ENCODE peak calls at places on chromosomes 1 and 21, in eight cellular contexts. One of them, this sample, is unnamed.

GRCh38 chr1:225423518-225423855 is 4.4 kb downstream of the LBR start:
- DNase-seq in A549: no peak
- DNase-seq in HCT116: no peak
- DNase-seq in GM12878: no peak
- DNase-seq in endothelial cell of umbilical vein: peak
- DNase-seq in K562: no peak
- DNase-seq in HepG2: no peak
- DNase-seq in H1: no peak
- DNase-seq in this sample: no peak

GRCh38 chr1:47459263-47459788 is 21.5 kb downstream of the FOXD2 start:
- DNase-seq in endothelial cell of umbilical vein: no peak
- DNase-seq in GM12878: no peak
- DNase-seq in HCT116: no peak
- DNase-seq in K562: no peak
- DNase-seq in HepG2: no peak
- DNase-seq in A549: no peak
- DNase-seq in H1: no peak
- DNase-seq in this sample: no peak

GRCh38 chr1:40314721-40315238 is 2.3 kb downstream of the COL9A2 start:
- DNase-seq in K562: no peak
- DNase-seq in endothelial cell of umbilical vein: no peak
- DNase-seq in H1: no peak
- DNase-seq in HCT116: no peak
- DNase-seq in A549: no peak
- DNase-seq in HepG2: peak
- DNase-seq in GM12878: no peak
- DNase-seq in this sample: no peak

GRCh38 chr21:41965045-41965444 is 11.2 kb upstream of the C2CD2 start:
- DNase-seq in HepG2: no peak
- DNase-seq in K562: no peak
- DNase-seq in endothelial cell of umbilical vein: no peak
- DNase-seq in H1: peak
- DNase-seq in GM12878: no peak
- DNase-seq in A549: no peak
- DNase-seq in HCT116: no peak
- DNase-seq in this sample: no peak

GRCh38 chr1:217076902-217077301 is 353.7 kb upstream of the ESRRG start:
- DNase-seq in HCT116: no peak
- DNase-seq in H1: no peak
- DNase-seq in K562: no peak
- DNase-seq in HepG2: no peak
- DNase-seq in endothelial cell of umbilical vein: no peak
- DNase-seq in GM12878: no peak
- DNase-seq in A549: no peak
- DNase-seq in this sample: no peak

GRCh38 chr1:3060601-3061551 is 8.1 kb upstream of the PRDM16 start:
- DNase-seq in GM12878: no peak
- DNase-seq in endothelial cell of umbilical vein: no peak
- DNase-seq in A549: no peak
- DNase-seq in HCT116: no peak
- DNase-seq in K562: no peak
- DNase-seq in HepG2: no peak
- DNase-seq in H1: no peak
- DNase-seq in this sample: no peak

GRCh38 chr1:54409156-54410142 is 3.3 kb upstream of the SSBP3 start:
- DNase-seq in A549: no peak
- DNase-seq in endothelial cell of umbilical vein: no peak
- DNase-seq in H1: no peak
- DNase-seq in GM12878: peak
- DNase-seq in HCT116: no peak
- DNase-seq in K562: peak
- DNase-seq in HepG2: no peak
- DNase-seq in this sample: peak

GRCh38 chr1:117616356-117616755 is 10.5 kb downstream of the TENT5C start:
- DNase-seq in HCT116: no peak
- DNase-seq in GM12878: no peak
- DNase-seq in endothelial cell of umbilical vein: no peak
- DNase-seq in H1: no peak
- DNase-seq in K562: no peak
- DNase-seq in HepG2: no peak
- DNase-seq in A549: no peak
- DNase-seq in this sample: no peak

GRCh38 chr21:42219606-42220137 is 732 bp downstream of the ABCG1 start:
- DNase-seq in H1: peak
- DNase-seq in A549: no peak
- DNase-seq in HCT116: no peak
- DNase-seq in HepG2: no peak
- DNase-seq in K562: no peak
- DNase-seq in GM12878: no peak
- DNase-seq in endothelial cell of umbilical vein: no peak
- DNase-seq in this sample: no peak

GRCh38 chr1:156119503-156120209 is 5.1 kb downstream of the LMNA start:
- DNase-seq in GM12878: no peak
- DNase-seq in A549: no peak
- DNase-seq in HepG2: no peak
- DNase-seq in HCT116: no peak
- DNase-seq in endothelial cell of umbilical vein: peak
- DNase-seq in H1: no peak
- DNase-seq in K562: peak
- DNase-seq in this sample: peak

GRCh38 chr1:84847253-84848247 is 45.5 kb downstream of the LPAR3 start:
- DNase-seq in HCT116: peak
- DNase-seq in H1: no peak
- DNase-seq in GM12878: no peak
- DNase-seq in K562: peak
- DNase-seq in HepG2: peak
- DNase-seq in A549: peak
- DNase-seq in endothelial cell of umbilical vein: peak
- DNase-seq in this sample: peak

GRCh38 chr1:204046346-204046745 is 26.6 kb upstream of the SOX13 start:
- DNase-seq in A549: no peak
- DNase-seq in GM12878: no peak
- DNase-seq in K562: no peak
- DNase-seq in HCT116: no peak
- DNase-seq in HepG2: no peak
- DNase-seq in H1: no peak
- DNase-seq in endothelial cell of umbilical vein: no peak
- DNase-seq in this sample: no peak

GRCh38 chr1:171663854-171664550 is 11.5 kb upstream of the MYOC start:
- DNase-seq in A549: no peak
- DNase-seq in endothelial cell of umbilical vein: no peak
- DNase-seq in K562: no peak
- DNase-seq in GM12878: no peak
- DNase-seq in HepG2: no peak
- DNase-seq in HCT116: no peak
- DNase-seq in H1: no peak
- DNase-seq in this sample: no peak

GRCh38 chr1:94025383-94026340 is 95.3 kb downstream of the ABCA4 start:
- DNase-seq in A549: peak
- DNase-seq in HepG2: peak
- DNase-seq in H1: no peak
- DNase-seq in endothelial cell of umbilical vein: peak
- DNase-seq in GM12878: peak
- DNase-seq in K562: peak
- DNase-seq in HCT116: peak
- DNase-seq in this sample: peak

GRCh38 chr1:205630241-205630640 is 1.6 kb downstream of the ELK4 start:
- DNase-seq in GM12878: no peak
- DNase-seq in HepG2: no peak
- DNase-seq in K562: no peak
- DNase-seq in A549: no peak
- DNase-seq in endothelial cell of umbilical vein: peak
- DNase-seq in H1: no peak
- DNase-seq in HCT116: no peak
- DNase-seq in this sample: no peak

GRCh38 chr21:36917487-36918158 is 48.8 kb downstream of the HLCS start:
- DNase-seq in HepG2: peak
- DNase-seq in GM12878: no peak
- DNase-seq in A549: peak
- DNase-seq in H1: peak
- DNase-seq in HCT116: no peak
- DNase-seq in K562: peak
- DNase-seq in endothelial cell of umbilical vein: peak
- DNase-seq in this sample: peak

GRCh38 chr1:115227683-115228082 is 110.4 kb downstream of the NGF start:
- DNase-seq in A549: no peak
- DNase-seq in HCT116: no peak
- DNase-seq in GM12878: no peak
- DNase-seq in K562: no peak
- DNase-seq in H1: no peak
- DNase-seq in HepG2: no peak
- DNase-seq in endothelial cell of umbilical vein: no peak
- DNase-seq in this sample: no peak

GRCh38 chr1:155801149-155801548 is 55.9 kb downstream of the GON4L start:
- DNase-seq in HCT116: no peak
- DNase-seq in A549: no peak
- DNase-seq in HepG2: no peak
- DNase-seq in endothelial cell of umbilical vein: peak
- DNase-seq in K562: no peak
- DNase-seq in H1: no peak
- DNase-seq in GM12878: no peak
- DNase-seq in this sample: no peak

GRCh38 chr21:46397993-46398392 is 60.7 kb upstream of the DIP2A start:
- DNase-seq in A549: no peak
- DNase-seq in HepG2: no peak
- DNase-seq in GM12878: no peak
- DNase-seq in endothelial cell of umbilical vein: no peak
- DNase-seq in HCT116: no peak
- DNase-seq in H1: no peak
- DNase-seq in K562: no peak
- DNase-seq in this sample: no peak

GRCh38 chr1:157367870-157368269 is 184.4 kb downstream of the FCRL5 start:
- DNase-seq in HCT116: no peak
- DNase-seq in endothelial cell of umbilical vein: no peak
- DNase-seq in H1: no peak
- DNase-seq in HepG2: no peak
- DNase-seq in K562: no peak
- DNase-seq in A549: no peak
- DNase-seq in GM12878: no peak
- DNase-seq in this sample: no peak

GRCh38 chr1:157360021-157360390 is 192.3 kb downstream of the FCRL5 start:
- DNase-seq in A549: no peak
- DNase-seq in GM12878: no peak
- DNase-seq in endothelial cell of umbilical vein: no peak
- DNase-seq in H1: no peak
- DNase-seq in HepG2: no peak
- DNase-seq in K562: no peak
- DNase-seq in HCT116: no peak
- DNase-seq in this sample: no peak

GRCh38 chr1:157364612-157365011 is 187.7 kb downstream of the FCRL5 start:
- DNase-seq in K562: no peak
- DNase-seq in endothelial cell of umbilical vein: no peak
- DNase-seq in HCT116: no peak
- DNase-seq in HepG2: no peak
- DNase-seq in A549: no peak
- DNase-seq in GM12878: no peak
- DNase-seq in H1: no peak
- DNase-seq in this sample: no peak

GRCh38 chr1:157367091-157367739 is 185.1 kb downstream of the FCRL5 start:
- DNase-seq in K562: peak
- DNase-seq in A549: no peak
- DNase-seq in endothelial cell of umbilical vein: no peak
- DNase-seq in HepG2: no peak
- DNase-seq in H1: no peak
- DNase-seq in HCT116: no peak
- DNase-seq in GM12878: no peak
- DNase-seq in this sample: no peak

GRCh38 chr1:157363660-157364140 is 188.6 kb downstream of the FCRL5 start:
- DNase-seq in K562: peak
- DNase-seq in GM12878: peak
- DNase-seq in HepG2: peak
- DNase-seq in A549: peak
- DNase-seq in H1: peak
- DNase-seq in endothelial cell of umbilical vein: peak
- DNase-seq in HCT116: peak
- DNase-seq in this sample: peak
- TF ChIP-seq CTCF in K562: peak
- TF ChIP-seq CTCF in GM12878: peak
- TF ChIP-seq CTCF in HepG2: peak
- TF ChIP-seq CTCF in A549: peak
- TF ChIP-seq CTCF in H1: peak
- TF ChIP-seq CTCF in endothelial cell of umbilical vein: peak
- TF ChIP-seq CTCF in HCT116: peak
- TF ChIP-seq CTCF in this sample: peak

DNA sequence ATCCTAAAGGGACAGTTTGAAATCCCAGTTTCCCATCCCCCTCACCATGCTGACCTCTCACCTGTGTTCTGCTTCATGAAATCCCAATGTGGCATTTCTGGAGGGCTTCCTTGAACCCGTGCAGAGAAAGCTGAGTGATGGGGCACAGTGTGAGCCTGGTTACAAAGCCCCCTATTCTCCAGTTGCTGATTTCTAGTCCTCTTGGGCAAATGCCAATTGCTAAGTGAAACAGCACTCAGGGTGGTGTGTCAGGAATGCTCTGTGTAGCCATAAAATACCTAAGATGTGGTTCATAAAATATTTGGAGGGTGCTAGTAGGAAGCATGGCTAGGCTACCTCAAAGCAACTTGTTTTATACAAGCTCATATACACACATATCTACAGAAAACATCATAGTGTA is 32.0 kb downstream of the SUSD4 start:
- DNase-seq in H1: no peak
- DNase-seq in A549: no peak
- DNase-seq in endothelial cell of umbilical vein: no peak
- DNase-seq in GM12878: no peak
- DNase-seq in K562: no peak
- DNase-seq in HepG2: no peak
- DNase-seq in HCT116: peak
- DNase-seq in this sample: no peak
- TF ChIP-seq MAX in H1: no peak
- TF ChIP-seq MAX in A549: no peak
- TF ChIP-seq MAX in endothelial cell of umbilical vein: no peak
- TF ChIP-seq MAX in GM12878: no peak
- TF ChIP-seq MAX in K562: no peak
- TF ChIP-seq MAX in HepG2: no peak
- TF ChIP-seq MAX in HCT116: no peak
- TF ChIP-seq MAX in this sample: no peak

DNA sequence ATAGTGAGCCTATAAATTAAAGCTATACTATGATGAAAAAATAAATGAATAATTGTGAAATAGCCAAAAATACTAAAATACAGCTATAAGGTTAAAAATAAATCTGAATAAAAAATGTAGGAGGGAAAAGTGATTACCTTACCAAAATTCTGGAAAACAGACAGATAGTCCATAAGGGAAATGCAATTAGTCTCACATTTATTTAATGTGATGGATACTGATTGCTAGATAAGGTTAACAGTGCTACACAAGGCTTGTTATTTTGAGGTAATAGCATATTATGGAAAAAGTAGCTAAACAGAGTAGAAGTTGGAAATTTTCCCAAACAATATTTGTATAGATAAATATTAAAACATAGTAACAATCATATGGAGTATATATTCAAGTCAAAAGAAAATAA is 413.0 kb downstream of the NEGR1 start:
- DNase-seq in K562: no peak
- DNase-seq in HCT116: no peak
- DNase-seq in H1: no peak
- DNase-seq in GM12878: no peak
- DNase-seq in A549: no peak
- DNase-seq in endothelial cell of umbilical vein: no peak
- DNase-seq in HepG2: no peak
- DNase-seq in this sample: no peak
- TF ChIP-seq POLR2A in K562: no peak
- TF ChIP-seq POLR2A in HCT116: no peak
- TF ChIP-seq POLR2A in H1: no peak
- TF ChIP-seq POLR2A in GM12878: no peak
- TF ChIP-seq POLR2A in A549: no peak
- TF ChIP-seq POLR2A in endothelial cell of umbilical vein: no peak
- TF ChIP-seq POLR2A in HepG2: no peak
- TF ChIP-seq POLR2A in this sample: no peak

GRCh38 chr1:92298573-92299476 is at the start of the genes GLMN and RPAP2:
- DNase-seq in HepG2: peak
- DNase-seq in H1: peak
- DNase-seq in A549: peak
- DNase-seq in GM12878: peak
- DNase-seq in HCT116: peak
- DNase-seq in endothelial cell of umbilical vein: peak
- DNase-seq in K562: peak
- DNase-seq in this sample: peak
- TF ChIP-seq CTCF in HepG2: peak
- TF ChIP-seq CTCF in H1: no peak
- TF ChIP-seq CTCF in A549: peak
- TF ChIP-seq CTCF in GM12878: no peak
- TF ChIP-seq CTCF in HCT116: no peak
- TF ChIP-seq CTCF in endothelial cell of umbilical vein: peak
- TF ChIP-seq CTCF in K562: no peak
- TF ChIP-seq CTCF in this sample: no peak

This sample was measured in NB4.